ENCODE peak calls at places on chromosomes 1 and 21, in five cellular contexts. L is left lung, G is suprapubic skin, J is endodermal cell, U is PC-3. N is an unnamed sample.

GRCh38 chr1:52955129-52955970 is 28.3 kb downstream of the SCP2 start:
- DNase-seq in J (no peak), U (peak), L (no peak), G (no peak), N (peak)

GRCh38 chr1:39762550-39763540 is 8.3 kb downstream of the OXCT2 start:
- DNase-seq in G (no peak), J (no peak), L (no peak), U (no peak), N (no peak)

GRCh38 chr1:203555046-203555445 is 61.1 kb downstream of the OPTC start:
- DNase-seq in L (no peak), J (no peak), G (no peak), U (no peak), N (no peak)

GRCh38 chr1:94385354-94385947 is 32.7 kb upstream of the ABCD3 start:
- DNase-seq in G (no peak), U (no peak), L (no peak), J (no peak), N (no peak)

GRCh38 chr1:111507411-111508201 is 4.2 kb upstream of the ADORA3 start:
- DNase-seq in G (peak), U (peak), J (peak), L (peak), N (peak)

GRCh38 chr1:180151508-180151907 is 3.2 kb upstream of the QSOX1 start:
- DNase-seq in J (no peak), U (peak), G (no peak), L (no peak), N (peak)

GRCh38 chr1:193549067-193549466 is 362.7 kb upstream of the B3GALT2 start:
- DNase-seq in L (no peak), J (no peak), U (no peak), G (no peak), N (no peak)

GRCh38 chr21:34020934-34021553 is 52.3 kb upstream of the MRPS6 start:
- DNase-seq in J (no peak), U (no peak), G (no peak), L (no peak), N (no peak)

GRCh38 chr1:11967028-11967547 is 13.2 kb upstream of the MFN2 start:
- DNase-seq in L (no peak), G (no peak), J (peak), U (peak), N (peak)

GRCh38 chr1:24996983-24997893 is 67.2 kb upstream of the RUNX3 start:
- DNase-seq in U (no peak), J (no peak), L (no peak), G (no peak), N (no peak)

GRCh38 chr1:31792541-31792940 is 23.3 kb downstream of the SPOCD1 start:
- DNase-seq in L (no peak), J (no peak), G (no peak), U (no peak), N (no peak)

GRCh38 chr1:185679220-185679619 is 55.0 kb upstream of the HMCN1 start:
- DNase-seq in U (no peak), J (peak), G (no peak), L (no peak), N (peak)

GRCh38 chr1:26768755-26769154 is 19.0 kb upstream of the PIGV start:
- DNase-seq in J (no peak), U (peak), G (no peak), L (no peak), N (no peak)

GRCh38 chr1:173474097-173474779 is 2.9 kb upstream of the PRDX6 start:
- DNase-seq in G (no peak), U (peak), L (no peak), J (no peak), N (no peak)

GRCh38 chr1:75614455-75615379 is 3.8 kb upstream of the SLC44A5 start:
- DNase-seq in J (peak), L (peak), U (peak), G (peak), N (peak)

GRCh38 chr1:6971048-6971447 is 185.8 kb downstream of the CAMTA1 start:
- DNase-seq in L (no peak), U (no peak), G (no peak), J (no peak), N (peak)

GRCh38 chr21:46114963-46115362 is 17.1 kb downstream of the COL6A2 start:
- DNase-seq in G (peak), L (peak), J (no peak), U (no peak), N (no peak)

GRCh38 chr1:1084028-1084371 is 9.9 kb upstream of the RNF223 start:
- DNase-seq in U (no peak), G (no peak), J (peak), L (no peak), N (no peak)

GRCh38 chr1:112325504-112325903 is 70.5 kb upstream of the CTTNBP2NL start:
- DNase-seq in G (no peak), U (no peak), J (peak), L (no peak), N (no peak)

GRCh38 chr21:25944672-25945213 is 210.0 kb downstream of the GABPA start:
- DNase-seq in J (no peak), G (no peak), L (no peak), U (no peak), N (no peak)

GRCh38 chr1:188660573-188660972 is 1817.1 kb downstream of the BRINP3 start:
- DNase-seq in J (no peak), G (no peak), L (no peak), U (no peak), N (no peak)

GRCh38 chr1:235831148-235831547 is 35.6 kb downstream of the LYST start:
- DNase-seq in G (no peak), U (peak), J (no peak), L (no peak), N (peak)

GRCh38 chr21:45854702-45855247 is 126.8 kb upstream of the COL6A1 start:
- DNase-seq in L (no peak), U (no peak), G (no peak), J (peak), N (peak)

GRCh38 chr1:83086346-83086745 is 912.6 kb downstream of the TTLL7 start:
- DNase-seq in L (no peak), U (peak), J (no peak), G (no peak), N (no peak)

GRCh38 chr1:221509575-221510360 is 232.1 kb downstream of the DUSP10 start:
- DNase-seq in J (no peak), U (no peak), L (no peak), G (no peak), N (peak)

GRCh38 chr1:6495041-6495441 is 3.6 kb upstream of the PLEKHG5 start:
- DNase-seq in U (no peak), G (peak), L (no peak), J (peak), N (no peak)

GRCh38 chr1:61569212-61569621 is 155.7 kb downstream of the TM2D1 start:
- DNase-seq in G (no peak), L (no peak), U (no peak), J (no peak), N (no peak)

GRCh38 chr1:193494368-193494767 is 308.0 kb upstream of the B3GALT2 start:
- DNase-seq in L (no peak), U (no peak), G (no peak), J (no peak), N (no peak)

GRCh38 chr1:224340711-224341384 is 10.9 kb upstream of the NVL start:
- DNase-seq in L (peak), U (peak), G (no peak), J (peak), N (peak)

GRCh38 chr1:23980725-23981063 is 567 bp upstream of the SRSF10 start:
- DNase-seq in G (peak), L (no peak), U (peak), J (peak), N (no peak)

GRCh38 chr1:23194119-23194984 is 22.9 kb downstream of the HTR1D start:
- DNase-seq in J (no peak), U (peak), L (no peak), G (no peak), N (peak)

GRCh38 chr21:34122047-34122446 is 48.7 kb downstream of the MRPS6 start:
- DNase-seq in J (no peak), L (no peak), G (no peak), U (no peak), N (no peak)

GRCh38 chr1:100538935-100539835 is 1.2 kb downstream of the GPR88 start:
- DNase-seq in J (peak), U (peak), L (peak), G (no peak), N (peak)

GRCh38 chr21:37655601-37656300 is 260.5 kb downstream of the KCNJ6 start:
- DNase-seq in U (no peak), G (no peak), L (no peak), J (no peak), N (no peak)

GRCh38 chr1:189185077-189185476 is 1292.6 kb downstream of the BRINP3 start:
- DNase-seq in L (no peak), J (no peak), G (no peak), U (no peak), N (no peak)

GRCh38 chr1:159000627-159001026 is 9.1 kb upstream of the IFI16 start:
- DNase-seq in G (peak), J (peak), U (peak), L (no peak), N (peak)

GRCh38 chr1:151294748-151295462 is 12.8 kb downstream of the ZNF687 start:
- DNase-seq in L (no peak), J (peak), G (no peak), U (no peak), N (no peak)

GRCh38 chr21:38082936-38083335 is 166.7 kb upstream of the KCNJ6 start:
- DNase-seq in U (no peak), G (no peak), L (no peak), J (no peak), N (no peak)

GRCh38 chr1:233281711-233282581 is 13.6 kb downstream of the PCNX2 start:
- DNase-seq in L (no peak), U (peak), J (no peak), G (no peak), N (peak)

DNA sequence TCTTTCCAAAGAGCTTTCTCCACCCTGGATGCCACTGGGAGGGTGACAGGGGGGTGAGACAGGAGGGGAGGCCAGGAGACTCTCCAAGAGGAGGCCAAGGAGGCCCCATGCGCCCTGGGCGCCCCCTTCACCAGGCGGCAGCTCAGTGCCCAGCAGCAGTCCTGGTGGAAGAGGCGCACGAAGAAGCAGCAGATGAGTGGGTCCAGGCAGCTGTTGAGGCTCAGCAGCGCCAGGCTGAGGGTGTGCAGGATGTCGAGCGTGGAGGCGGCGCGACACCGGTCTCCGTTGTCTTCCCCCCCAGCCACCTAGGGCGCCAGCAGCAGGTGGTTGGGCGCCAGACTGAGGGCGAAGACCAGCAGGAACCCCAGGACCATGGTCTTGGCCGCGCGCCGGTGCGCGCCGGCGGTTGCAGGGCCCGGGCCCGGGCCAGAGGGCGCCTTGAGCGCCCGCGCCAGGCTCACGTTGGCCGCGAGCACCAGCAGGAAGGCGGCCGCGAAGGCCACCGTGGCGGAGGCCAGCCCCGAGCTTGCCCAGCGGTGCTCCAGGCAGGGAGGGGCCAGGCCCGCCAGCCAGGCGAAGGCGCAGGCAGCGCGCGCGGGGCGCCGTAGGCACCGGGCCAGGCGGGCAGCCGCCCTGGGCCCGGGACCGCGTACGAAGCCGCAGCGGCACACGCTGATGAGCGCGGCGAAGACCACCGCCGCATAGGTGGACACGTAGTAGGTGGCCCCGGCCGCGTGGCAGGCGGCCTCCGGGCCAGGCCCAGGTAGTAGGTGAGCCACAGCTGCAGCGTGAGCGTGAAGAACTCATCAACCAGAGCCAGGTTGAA is 8.6 kb downstream of the TMEM35B start:
- DNase-seq in U (no peak), G (no peak), J (no peak), L (no peak), N (no peak)
- H3K27ac ChIP-seq in U (no peak), G (no peak), J (no peak), L (no peak), N (no peak)

DNA sequence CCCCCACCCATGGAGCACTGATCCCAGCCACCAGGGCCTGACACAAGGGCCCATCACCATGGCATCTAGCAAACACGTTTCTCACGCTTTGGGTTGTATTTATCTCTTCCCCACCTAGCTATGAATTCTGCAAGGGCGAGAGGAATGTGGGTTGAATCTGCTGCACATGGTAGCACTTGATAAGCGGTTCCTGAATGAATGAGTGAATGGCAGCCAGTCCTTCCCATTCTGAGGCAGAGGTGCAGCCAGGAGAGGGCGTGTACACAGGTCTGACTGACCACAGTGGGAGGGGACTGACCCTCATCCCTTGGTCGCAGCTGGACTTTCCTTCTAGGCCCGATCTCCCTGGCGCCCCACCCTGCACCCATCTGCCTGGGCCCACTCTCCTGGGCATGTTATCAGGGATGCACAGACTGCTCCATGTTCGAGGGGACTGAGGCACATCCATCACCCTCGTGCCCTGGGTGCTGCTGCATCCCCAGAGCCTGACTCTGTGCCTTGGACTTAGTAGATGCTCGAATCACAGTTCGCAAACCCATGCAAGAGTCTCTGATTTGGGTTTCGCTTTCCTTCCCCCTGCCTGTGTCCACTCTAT is 1.0 kb downstream of the RD3 start:
- DNase-seq in U (no peak), G (no peak), J (peak), L (no peak), N (no peak)
- TF ChIP-seq CTCF in U (no peak), G (no peak), J (no peak), L (no peak), N (no peak)

DNA sequence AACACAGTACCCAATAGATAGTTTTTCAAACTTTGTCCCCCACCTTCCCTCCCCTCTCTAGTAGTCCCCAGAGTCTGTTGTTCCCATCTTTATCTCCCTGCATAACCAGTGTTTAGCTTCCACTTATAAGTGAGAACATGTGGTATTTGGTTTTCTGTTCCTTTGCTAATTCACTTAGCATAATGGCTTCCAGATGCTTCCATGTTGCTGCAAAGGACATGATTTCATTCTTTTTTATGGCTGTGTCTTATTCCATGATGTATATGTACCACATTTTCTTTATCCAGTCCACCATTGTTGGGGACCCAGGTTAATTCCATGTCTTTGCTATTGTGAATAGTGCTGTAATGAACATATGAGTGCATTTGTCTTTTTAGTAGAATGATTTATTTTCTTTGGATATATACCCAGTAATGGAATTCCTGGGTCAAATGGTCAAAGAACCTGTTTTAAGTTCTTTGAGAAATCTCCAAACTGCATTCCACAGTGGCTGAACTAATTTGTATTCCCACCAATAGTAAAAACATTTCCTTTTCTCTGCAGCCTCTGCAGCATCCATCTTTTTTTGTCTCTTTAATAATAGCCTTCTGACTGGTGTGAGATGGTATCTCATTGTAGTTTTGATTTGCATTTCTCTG is 126.0 kb downstream of the AK5 start:
- DNase-seq in L (no peak), G (no peak), U (peak), J (no peak), N (no peak)
- H3K27ac ChIP-seq in L (no peak), G (no peak), U (no peak), J (no peak), N (no peak)

GRCh38 chr1:184464757-184465156 is 77.9 kb downstream of the C1orf21 start:
- DNase-seq in U (no peak), L (no peak), J (no peak), G (no peak), N (no peak)

GRCh38 chr1:184462990-184463389 is 76.2 kb downstream of the C1orf21 start:
- DNase-seq in L (no peak), U (no peak), G (no peak), J (no peak), N (no peak)

GRCh38 chr1:184463680-184464079 is 76.9 kb downstream of the C1orf21 start:
- DNase-seq in G (no peak), U (no peak), J (no peak), L (no peak), N (no peak)

GRCh38 chr1:184467295-184467694 is 80.5 kb downstream of the C1orf21 start:
- DNase-seq in J (no peak), L (peak), G (no peak), U (no peak), N (no peak)

GRCh38 chr1:184465489-184466146 is 78.8 kb downstream of the C1orf21 start:
- DNase-seq in U (no peak), L (peak), G (no peak), J (no peak), N (peak)
- TF ChIP-seq CTCF in U (no peak), L (no peak), G (peak), J (peak), N (peak)

GRCh38 chr1:200354243-200354642 is 55.6 kb downstream of the ZNF281 start:
- DNase-seq in U (no peak), G (no peak), J (no peak), L (no peak), N (peak)
- H3K27ac ChIP-seq in U (no peak), G (no peak), J (no peak), L (no peak), N (no peak)

GRCh38 chr1:167229719-167230385 is 9.2 kb downstream of the POU2F1 start:
- DNase-seq in G (no peak), U (peak), J (no peak), L (no peak), N (peak)

GRCh38 chr1:167221804-167222610 is 1.3 kb downstream of the POU2F1 start:
- DNase-seq in L (peak), U (peak), G (peak), J (peak), N (peak)

GRCh38 chr1:167223144-167224103 is 2.7 kb downstream of the POU2F1 start:
- DNase-seq in J (no peak), L (no peak), U (peak), G (no peak), N (no peak)

GRCh38 chr1:167227934-167228378 is 7.3 kb downstream of the POU2F1 start:
- DNase-seq in L (no peak), G (no peak), U (peak), J (no peak), N (peak)

DNA sequence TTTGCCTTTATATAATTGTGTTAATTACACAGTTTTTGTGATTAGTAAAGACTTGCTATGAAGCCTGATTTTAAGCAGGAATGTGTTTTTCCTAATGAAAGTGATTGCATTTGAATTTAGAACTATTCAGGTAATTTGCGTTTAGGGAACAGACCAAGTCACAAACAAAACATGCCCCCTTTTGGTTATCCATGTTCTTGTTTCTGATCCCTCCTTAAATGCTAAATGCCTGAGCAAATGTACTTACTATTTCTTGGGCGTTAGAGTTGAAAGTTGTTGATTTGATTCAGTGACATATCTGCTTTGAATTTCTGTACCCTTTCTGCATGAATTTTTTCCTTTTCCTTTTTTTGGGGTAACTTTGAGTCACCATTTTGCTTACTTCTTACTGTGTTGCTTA is 5.2 kb downstream of the POU2F1 start:
- DNase-seq in L (no peak), U (no peak), J (no peak), G (no peak), N (no peak)
- TF ChIP-seq CTCF in L (no peak), U (no peak), J (peak), G (no peak), N (no peak)

GRCh38 chr1:154970631-154971340 is at the start of gene SHC1:
- DNase-seq in G (peak), J (peak), L (peak), U (peak), N (peak)

GRCh38 chr1:154969741-154970452 is 650 bp downstream of the SHC1 start:
- DNase-seq in J (no peak), G (peak), L (peak), U (no peak), N (no peak)

GRCh38 chr1:154967331-154967950 is 3.1 kb downstream of the SHC1 start:
- DNase-seq in J (no peak), U (no peak), L (no peak), G (no peak), N (no peak)

GRCh38 chr1:154969246-154969645 is 1.3 kb downstream of the SHC1 start:
- DNase-seq in L (no peak), U (no peak), G (no peak), J (no peak), N (no peak)

GRCh38 chr1:154968731-154969130 is 1.8 kb downstream of the SHC1 start:
- DNase-seq in G (no peak), J (no peak), U (no peak), L (no peak), N (no peak)
- H3K27ac ChIP-seq in G (peak), J (peak), U (no peak), L (no peak), N (peak)

DNA sequence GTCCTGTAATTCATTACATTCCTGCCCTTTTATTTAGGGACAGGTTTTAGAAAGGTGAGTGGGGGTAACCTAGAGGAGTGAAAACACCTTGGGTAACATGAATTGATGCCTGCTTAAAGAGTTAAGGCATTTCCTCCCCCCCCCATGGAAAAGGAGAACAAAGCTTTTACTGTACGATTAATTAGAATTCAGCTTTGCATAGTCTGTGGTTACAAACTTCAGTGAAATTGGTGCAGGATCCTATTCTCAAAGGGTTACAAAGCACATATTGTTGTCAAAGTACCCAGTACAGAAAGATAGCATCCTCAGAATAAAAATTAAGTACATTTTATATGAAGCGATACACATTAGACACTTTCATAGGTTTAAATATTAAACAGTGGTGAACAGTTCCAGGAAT is 172.4 kb downstream of the PDE4B start:
- DNase-seq in J (no peak), G (no peak), U (no peak), L (no peak), N (no peak)
- TF ChIP-seq CTCF in J (no peak), G (no peak), U (no peak), L (no peak), N (no peak)

N was measured in cardiac muscle cell.